ENCODE peak calls at places on chromosomes 16 and 17, in nine cellular contexts. N, C, I, D, Q, Z, H, A and G are unnamed samples.

GRCh38 chr16:3112058-3112880 is at the start of gene ZNF205:
- DNase-seq in N (peak; percentile 71), Q (peak; percentile 82), A (peak; percentile 75), D (peak; percentile 73), H (peak; percentile 70), Z (no peak), C (peak; percentile 80), I (peak; percentile 84), G (peak; percentile 82)

GRCh38 chr17:66904760-66905637 is 59.5 kb upstream of the CACNG4 start:
- DNase-seq in C (peak; percentile 19), H (peak; percentile 43), D (peak; percentile 52), I (peak; percentile 42), Z (no peak), A (peak; percentile 82), N (peak; percentile 43), Q (no peak), G (peak; percentile 83)

GRCh38 chr17:42180922-42181850 is at the start of gene KCNH4:
- DNase-seq in Z (no peak), C (peak; percentile 82), H (peak; percentile 39), D (peak; percentile 72), Q (peak; percentile 87), I (peak; percentile 54), A (peak; percentile 85), N (peak; percentile 47), G (peak; percentile 68)

GRCh38 chr17:21528031-21528684 is 152.0 kb downstream of the KCNJ12 start:
- DNase-seq in N (no peak), D (no peak), Z (no peak), I (no peak), Q (no peak), H (no peak), A (no peak), C (no peak), G (no peak)

GRCh38 chr16:24539850-24540484 is 601 bp downstream of the RBBP6 start:
- DNase-seq in A (peak; percentile 44), C (peak; percentile 64), H (no peak), D (no peak), Z (no peak), N (no peak), I (peak; percentile 61), Q (peak; percentile 38), G (peak; percentile 54)

GRCh38 chr16:46920402-46921068 is 36.4 kb downstream of the GPT2 start:
- DNase-seq in Q (no peak), N (no peak), D (no peak), I (peak; percentile 87), C (no peak), H (peak; percentile 35), Z (no peak), A (no peak), G (peak; percentile 33)

GRCh38 chr16:55571191-55571897 is 4.9 kb downstream of the CAPNS2 start:
- DNase-seq in I (no peak), H (peak; percentile 90), Q (no peak), N (no peak), D (no peak), Z (no peak), A (no peak), C (no peak), G (peak; percentile 8)

GRCh38 chr17:31565652-31566051 is 174.2 kb downstream of the RAB11FIP4 start:
- DNase-seq in C (no peak), I (no peak), A (no peak), H (no peak), D (no peak), Z (no peak), N (no peak), Q (no peak), G (no peak)

GRCh38 chr17:45413498-45413923 is 19.2 kb downstream of the ARHGAP27 start:
- DNase-seq in C (peak; percentile 62), I (no peak), Q (no peak), A (no peak), H (peak; percentile 57), Z (no peak), N (no peak), D (no peak), G (no peak)

GRCh38 chr17:78883533-78884131 is 19.4 kb downstream of the CEP295NL start:
- DNase-seq in N (peak; percentile 96), A (peak; percentile 96), C (peak; percentile 78), I (peak; percentile 55), H (peak; percentile 89), D (peak; percentile 97), Q (peak; percentile 95), Z (peak; percentile 75), G (peak; percentile 50)

GRCh38 chr17:44219126-44219635 is 294 bp downstream of the UBTF start:
- DNase-seq in Z (no peak), D (peak; percentile 63), C (peak; percentile 72), A (peak; percentile 72), I (no peak), Q (no peak), N (peak; percentile 59), H (peak; percentile 48), G (peak; percentile 75)

GRCh38 chr17:61570118-61570517 is 20.9 kb downstream of the NACA2 start:
- DNase-seq in Q (no peak), I (no peak), H (no peak), Z (no peak), D (peak; percentile 32), C (no peak), A (peak; percentile 38), N (peak; percentile 27), G (peak; percentile 26)

GRCh38 chr16:52725461-52725860 is 178.5 kb upstream of the TOX3 start:
- DNase-seq in Q (no peak), N (no peak), Z (no peak), A (no peak), I (no peak), H (no peak), D (no peak), C (no peak), G (no peak)

GRCh38 chr16:52731219-52731875 is 184.4 kb upstream of the TOX3 start:
- DNase-seq in Z (no peak), A (no peak), C (no peak), N (no peak), Q (no peak), H (no peak), D (no peak), I (no peak), G (no peak)

GRCh38 chr16:52725043-52725442 is 178.1 kb upstream of the TOX3 start:
- DNase-seq in Z (no peak), C (no peak), H (no peak), I (no peak), A (no peak), N (no peak), D (no peak), Q (no peak), G (no peak)

GRCh38 chr16:52729731-52730130 is 182.8 kb upstream of the TOX3 start:
- DNase-seq in Q (no peak), D (no peak), A (no peak), I (no peak), H (no peak), Z (no peak), C (no peak), N (no peak), G (no peak)

GRCh38 chr16:52727878-52728277 is 180.9 kb upstream of the TOX3 start:
- DNase-seq in N (no peak), H (no peak), A (no peak), Z (no peak), I (no peak), C (no peak), D (no peak), Q (no peak), G (no peak)
- H3K4me3 ChIP-seq in N (no peak overlapping the region), H (no peak overlapping the region), A (no peak overlapping the region), Z (no peak overlapping the region), I (no peak overlapping the region), C (no peak overlapping the region), D (no peak overlapping the region), Q (no peak overlapping the region), G (no peak overlapping the region)

GRCh38 chr16:709651-710499 is 4.3 kb upstream of the FBXL16 start:
- DNase-seq in Q (peak; percentile 66), Z (peak; percentile 17), A (peak; percentile 90), H (no peak), C (no peak), N (peak; percentile 86), I (no peak), D (peak; percentile 84), G (peak; percentile 68)

GRCh38 chr16:710500-711075 is 4.3 kb upstream of the METRN start:
- DNase-seq in D (no peak), N (no peak), H (no peak), I (no peak), A (no peak), Q (no peak), C (no peak), Z (no peak), G (no peak)

GRCh38 chr16:714079-714478 is 839 bp upstream of the METRN start:
- DNase-seq in I (no peak), C (no peak), A (peak; percentile 18), Q (no peak), D (no peak), H (no peak), Z (no peak), N (no peak), G (peak; percentile 56)

GRCh38 chr16:711084-711483 is 3.8 kb upstream of the METRN start:
- DNase-seq in A (no peak), H (no peak), Q (no peak), N (no peak), D (no peak), C (no peak), I (no peak), Z (no peak), G (no peak)

GRCh38 chr16:711548-712320 is 3.2 kb upstream of the METRN start:
- DNase-seq in C (peak; percentile 75), Z (no peak), A (peak; percentile 69), Q (peak; percentile 75), N (peak; percentile 50), H (no peak), I (peak; percentile 66), D (peak; percentile 59), G (peak; percentile 68)
- TF ChIP-seq CTCF in C (peak; percentile 99), Z (peak; percentile 96), A (peak; percentile 78), Q (peak; percentile 89), N (peak; percentile 85), H (peak; percentile 95), I (peak; percentile 96), D (peak; percentile 70), G (peak; percentile 69)

DNA sequence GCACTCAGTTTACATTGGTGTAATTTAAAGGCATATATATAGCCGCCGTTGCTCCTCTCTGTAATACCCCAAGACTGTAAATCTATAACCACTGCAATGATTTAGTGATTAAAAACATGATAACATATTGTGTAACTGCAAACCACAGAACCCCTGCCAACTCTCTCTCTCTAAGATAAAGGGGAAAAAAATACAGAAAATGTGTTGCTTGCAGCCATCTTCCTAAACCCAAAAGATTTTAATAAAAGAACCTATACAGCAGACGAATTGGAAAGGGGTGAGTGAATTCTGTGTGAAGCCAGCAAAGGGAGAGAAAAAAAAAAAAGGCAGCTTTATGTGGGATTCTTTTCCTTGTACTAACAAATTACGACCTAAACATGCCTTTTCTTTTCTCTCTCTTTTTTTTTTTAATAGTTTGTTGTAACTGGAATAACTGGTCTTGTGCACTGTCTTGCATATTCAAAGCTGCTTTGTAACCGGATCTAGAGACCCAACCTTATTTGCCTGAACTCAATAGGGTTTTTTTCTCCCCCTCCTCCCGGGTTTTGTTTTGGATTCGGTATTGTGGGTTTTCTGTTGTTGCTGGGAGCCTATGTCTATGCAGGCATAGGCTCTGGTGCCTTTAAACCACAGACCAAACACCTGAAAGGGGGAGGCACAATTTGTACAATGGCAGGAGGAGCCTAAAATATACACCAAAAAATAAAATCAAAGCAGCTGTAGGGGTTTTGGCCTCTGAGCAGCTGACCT is 7.0 kb upstream of the ZFHX3 start:
- DNase-seq in C (no peak), D (peak; percentile 73), N (peak; percentile 70), A (peak; percentile 67), I (no peak), Q (no peak), Z (no peak), H (peak; percentile 73), G (peak; percentile 70)
- H3K4me3 ChIP-seq in C (peak overlapping the region; percentile 89), D (no peak overlapping the region), N (peak overlapping the region; percentile 77), A (peak overlapping the region; percentile 72), I (peak overlapping the region; percentile 67), Q (no peak overlapping the region), Z (peak overlapping the region; percentile 4), H (peak overlapping the region; percentile 75), G (peak overlapping the region; percentile 19)

GRCh38 chr17:17783121-17783824 is 53.5 kb downstream of the SREBF1 start:
- DNase-seq in I (peak; percentile 81), Z (no peak), A (peak; percentile 36), Q (peak; percentile 65), H (no peak), C (peak; percentile 85), D (peak; percentile 18), N (peak; percentile 16), G (peak; percentile 61)
- TF ChIP-seq CTCF in I (no peak), Z (peak; percentile 8), A (no peak), Q (no peak), H (peak; percentile 37), C (peak; percentile 45), D (no peak), N (no peak), G (no peak)